ENCODE peak calls at places on chromosome 11, in nine cellular contexts. W, L, P, U, M, C, Y, X and D are unnamed samples.

GRCh38 chr11:65698205-65698604 is 13.8 kb upstream of the KAT5 start:
- DNase-seq in Y (no peak), C (no peak), L (no peak), W (no peak), U (no peak), P (no peak), X (no peak), M (no peak), D (no peak)

GRCh38 chr11:126163074-126163700 is 48.3 kb downstream of the RPUSD4 start:
- DNase-seq in C (no peak), L (no peak), U (peak), M (peak), X (peak), W (no peak), P (peak), Y (peak), D (no peak)

GRCh38 chr11:45021692-45022130 is 71.0 kb upstream of the TP53I11 start:
- DNase-seq in U (peak), Y (peak), P (no peak), C (no peak), X (peak), L (no peak), W (peak), M (no peak), D (no peak)

GRCh38 chr11:61587951-61588695 is 7.2 kb upstream of the SYT7 start:
- DNase-seq in C (no peak), M (no peak), L (peak), X (peak), W (peak), Y (no peak), P (no peak), U (peak), D (no peak)

GRCh38 chr11:120334894-120335462 is 1.2 kb upstream of the ARHGEF12 start:
- DNase-seq in Y (peak), W (no peak), U (peak), L (peak), M (peak), X (peak), C (peak), P (peak), D (no peak)

GRCh38 chr11:75678620-75679259 is 9.9 kb upstream of the MAP6 start:
- DNase-seq in W (no peak), P (no peak), L (no peak), X (no peak), M (no peak), Y (no peak), U (no peak), C (no peak), D (no peak)

GRCh38 chr11:107157146-107157808 is 139.0 kb upstream of the GUCY1A2 start:
- DNase-seq in L (no peak), U (peak), M (no peak), C (no peak), W (no peak), Y (peak), P (no peak), X (no peak), D (no peak)

GRCh38 chr11:19808076-19808911 is 95.7 kb downstream of the NAV2 start:
- DNase-seq in W (no peak), Y (no peak), L (no peak), P (no peak), C (no peak), M (no peak), X (no peak), U (no peak), D (no peak)

GRCh38 chr11:9060700-9061111 is 30.7 kb downstream of the SCUBE2 start:
- DNase-seq in U (peak), L (peak), Y (no peak), C (peak), W (no peak), P (no peak), X (no peak), M (peak), D (no peak)

GRCh38 chr11:127193916-127194315 is 193.3 kb upstream of the KIRREL3 start:
- DNase-seq in P (no peak), X (no peak), M (no peak), C (no peak), Y (no peak), W (no peak), L (no peak), U (peak), D (no peak)

GRCh38 chr11:133833101-133833898 is 12.0 kb downstream of the SPATA19 start:
- DNase-seq in X (peak), M (no peak), L (no peak), U (peak), P (no peak), W (no peak), C (no peak), Y (no peak), D (no peak)

GRCh38 chr11:119584193-119585037 is 144.6 kb downstream of the NECTIN1 start:
- DNase-seq in C (peak), U (peak), W (peak), P (peak), L (peak), Y (peak), X (peak), M (peak), D (peak)

GRCh38 chr11:113645593-113646349 is 60.3 kb downstream of the TMPRSS5 start:
- DNase-seq in Y (no peak), C (no peak), L (no peak), W (no peak), X (no peak), U (peak), M (no peak), P (no peak), D (no peak)

DNA sequence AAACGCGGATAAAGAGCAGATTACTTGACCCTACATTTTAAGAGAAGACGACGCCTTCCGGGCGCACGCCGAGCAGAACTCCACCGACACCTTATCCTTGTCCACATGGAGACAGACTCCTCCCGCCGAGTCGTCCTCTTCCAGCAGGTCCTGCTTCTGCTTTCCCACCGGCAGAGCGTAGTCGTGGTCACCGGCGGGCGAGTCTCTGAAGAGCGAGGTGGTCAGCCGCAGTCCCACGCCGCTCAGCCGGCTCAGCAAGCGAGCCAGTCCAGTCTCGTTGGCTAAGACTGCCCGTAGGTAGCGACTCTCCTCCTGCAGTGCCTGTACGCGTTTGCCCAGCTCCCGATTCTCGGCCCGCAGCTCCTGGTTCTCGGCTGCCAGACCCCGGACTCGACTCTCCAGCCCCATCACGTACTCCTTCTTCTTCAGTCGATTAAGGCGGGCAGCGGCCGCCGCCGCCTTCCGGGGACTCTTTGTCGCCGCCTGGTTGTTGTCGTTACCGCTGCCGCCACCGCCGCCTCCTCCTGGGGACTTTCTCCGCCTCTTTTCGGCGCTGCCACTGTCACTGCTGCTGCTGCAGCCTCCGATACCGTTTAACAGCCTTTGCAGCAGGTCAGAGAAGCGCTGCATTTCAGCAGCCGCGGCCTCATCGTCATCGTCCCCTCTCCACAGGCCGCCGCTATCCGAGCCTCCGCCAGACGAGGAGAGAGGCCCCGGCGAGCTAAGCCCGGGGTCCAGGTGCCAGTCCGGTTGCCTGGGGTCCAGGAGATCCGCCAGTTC is 958 bp downstream of the CREBZF start:
- DNase-seq in Y (peak), M (peak), X (peak), C (peak), U (peak), P (peak), W (peak), L (peak), D (peak)
- TF ChIP-seq CTCF in Y (peak), M (peak), X (peak), C (peak), U (peak), P (peak), W (peak), L (peak), D (peak)

GRCh38 chr11:84142411-84142810 is 856.2 kb upstream of the CCDC90B start:
- DNase-seq in U (peak), Y (no peak), X (no peak), C (no peak), W (no peak), P (no peak), L (no peak), M (no peak), D (no peak)

GRCh38 chr11:84144531-84144930 is 858.4 kb upstream of the CCDC90B start:
- DNase-seq in L (no peak), Y (no peak), C (no peak), M (no peak), P (no peak), U (no peak), X (no peak), W (no peak), D (no peak)

DNA sequence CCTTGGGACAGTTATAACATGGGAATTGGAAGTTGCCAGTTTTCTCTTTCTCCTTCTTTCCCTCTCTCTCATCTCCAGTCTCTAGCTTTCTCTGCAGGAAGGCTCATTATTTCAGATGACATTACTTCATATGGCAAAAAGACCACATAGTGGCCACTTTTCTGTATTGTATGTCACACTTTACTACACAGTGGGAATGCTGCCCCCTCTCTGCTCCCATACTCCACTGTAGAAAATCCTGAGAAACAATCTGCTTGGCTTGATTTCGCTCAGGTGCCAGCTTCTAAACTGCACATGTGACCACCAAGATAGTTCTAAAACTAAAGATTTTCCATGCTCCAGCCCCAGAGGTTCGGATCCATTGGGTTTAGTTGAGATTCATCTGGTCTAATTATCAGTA is 860.7 kb upstream of the CCDC90B start:
- DNase-seq in X (no peak), C (no peak), Y (no peak), W (no peak), U (no peak), P (no peak), L (no peak), M (no peak), D (no peak)
- TF ChIP-seq CTCF in X (no peak), C (no peak), Y (no peak), W (no peak), U (peak), P (no peak), L (no peak), M (no peak), D (no peak)

GRCh38 chr11:86145439-86146156 is 76.7 kb upstream of the PICALM start:
- DNase-seq in U (no peak), W (no peak), X (no peak), C (no peak), M (no peak), L (no peak), P (no peak), Y (no peak), D (no peak)

GRCh38 chr11:86150826-86151187 is 81.9 kb upstream of the PICALM start:
- DNase-seq in C (no peak), X (no peak), U (no peak), W (no peak), L (no peak), P (peak), Y (peak), M (no peak), D (no peak)

GRCh38 chr11:86149813-86150212 is 80.9 kb upstream of the PICALM start:
- DNase-seq in P (no peak), L (no peak), W (no peak), C (no peak), Y (no peak), X (no peak), U (no peak), M (no peak), D (no peak)

GRCh38 chr11:86147004-86147403 is 78.1 kb upstream of the PICALM start:
- DNase-seq in U (no peak), M (no peak), X (no peak), L (no peak), Y (no peak), P (no peak), W (no peak), C (no peak), D (no peak)

GRCh38 chr11:86148339-86148738 is 79.5 kb upstream of the PICALM start:
- DNase-seq in P (no peak), Y (no peak), U (no peak), X (no peak), M (no peak), L (no peak), C (no peak), W (no peak), D (no peak)
- TF ChIP-seq CTCF in P (no peak), Y (no peak), U (no peak), X (no peak), M (no peak), L (no peak), C (no peak), W (no peak), D (no peak)

GRCh38 chr11:13294771-13295579 is 17.4 kb downstream of the BMAL1 start:
- DNase-seq in C (no peak), L (no peak), P (no peak), W (no peak), U (peak), Y (no peak), M (no peak), X (no peak), D (no peak)

GRCh38 chr11:13291361-13291760 is 13.8 kb downstream of the BMAL1 start:
- DNase-seq in P (no peak), C (no peak), X (no peak), Y (no peak), U (no peak), W (no peak), L (no peak), M (no peak), D (no peak)

GRCh38 chr11:13294178-13294577 is 16.6 kb downstream of the BMAL1 start:
- DNase-seq in M (no peak), L (no peak), U (no peak), Y (no peak), C (no peak), W (no peak), P (no peak), X (no peak), D (no peak)

GRCh38 chr11:13291794-13292193 is 14.2 kb downstream of the BMAL1 start:
- DNase-seq in P (no peak), Y (no peak), W (no peak), C (no peak), L (no peak), U (peak), M (no peak), X (no peak), D (no peak)

DNA sequence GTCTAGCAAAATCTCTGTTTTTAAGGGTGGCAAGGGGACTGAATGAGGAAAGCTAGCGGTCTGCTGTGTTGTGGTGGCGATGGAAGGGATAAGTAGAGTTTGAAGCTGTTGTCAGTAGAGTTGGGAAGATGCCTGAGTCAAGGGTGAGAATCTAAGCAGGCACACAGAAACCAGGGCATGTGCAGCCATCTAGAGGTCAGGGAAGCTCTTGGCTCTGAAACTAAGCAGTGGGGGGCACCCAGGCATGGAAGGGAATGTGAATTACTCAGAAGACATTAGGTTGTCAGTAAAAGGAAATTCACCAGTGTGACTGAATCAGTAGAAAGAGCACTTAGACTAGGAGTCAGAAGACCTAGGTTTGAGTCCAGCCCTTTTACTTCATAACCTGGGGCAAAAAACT is 15.4 kb downstream of the BMAL1 start:
- DNase-seq in M (no peak), Y (no peak), C (no peak), L (no peak), W (no peak), X (no peak), U (peak), P (no peak), D (no peak)
- TF ChIP-seq CTCF in M (no peak), Y (no peak), C (no peak), L (no peak), W (no peak), X (no peak), U (peak), P (no peak), D (no peak)